ENCODE peak calls at places on chromosome 7, in seven cellular contexts. One of them, this sample, is unnamed.

GRCh38 chr7:116499168-116500070 is at the start of gene CAV2:
- DNase-seq in endodermal cell: peak; percentile 90
- DNase-seq in epithelial cell of esophagus: peak; percentile 94
- DNase-seq in iPS-NIHi11: peak; percentile 74
- DNase-seq in T-helper 2 cell treated with Interferon-gamma antibody and Interleukin-4, amounts not matched to agents 5 μg/mL and 100 μg/mL, for 36 hours: no peak
- DNase-seq in stimulated activated naive B cell treated with anti-CD40 and anti-IgM and Interleukin-4, amounts not matched to agents 10 μg/mL and 1 μg/mL and 100 μg/mL, for 72 hours: no peak
- DNase-seq in anterior cingulate cortex: no peak
- DNase-seq in this sample: peak; percentile 95

GRCh38 chr7:94908204-94909022 is 1.0 kb downstream of the PPP1R9A start:
- DNase-seq in endodermal cell: peak; percentile 88
- DNase-seq in anterior cingulate cortex: no peak
- DNase-seq in stimulated activated naive B cell treated with anti-CD40 and anti-IgM and Interleukin-4, amounts not matched to agents 10 μg/mL and 1 μg/mL and 100 μg/mL, for 72 hours: no peak
- DNase-seq in epithelial cell of esophagus: no peak
- DNase-seq in iPS-NIHi11: peak; percentile 64
- DNase-seq in T-helper 2 cell treated with Interferon-gamma antibody and Interleukin-4, amounts not matched to agents 5 μg/mL and 100 μg/mL, for 36 hours: no peak
- DNase-seq in this sample: no peak

GRCh38 chr7:31633894-31634494 is 53.0 kb upstream of the PPP1R17 start:
- DNase-seq in T-helper 2 cell treated with Interferon-gamma antibody and Interleukin-4, amounts not matched to agents 5 μg/mL and 100 μg/mL, for 36 hours: no peak
- DNase-seq in stimulated activated naive B cell treated with anti-CD40 and anti-IgM and Interleukin-4, amounts not matched to agents 10 μg/mL and 1 μg/mL and 100 μg/mL, for 72 hours: no peak
- DNase-seq in iPS-NIHi11: peak; percentile 75
- DNase-seq in endodermal cell: peak; percentile 88
- DNase-seq in epithelial cell of esophagus: peak; percentile 80
- DNase-seq in anterior cingulate cortex: peak; percentile 10
- DNase-seq in this sample: peak; percentile 15

GRCh38 chr7:156493942-156494341 is 146.6 kb upstream of the RNF32 start:
- DNase-seq in iPS-NIHi11: no peak
- DNase-seq in T-helper 2 cell treated with Interferon-gamma antibody and Interleukin-4, amounts not matched to agents 5 μg/mL and 100 μg/mL, for 36 hours: no peak
- DNase-seq in anterior cingulate cortex: no peak
- DNase-seq in stimulated activated naive B cell treated with anti-CD40 and anti-IgM and Interleukin-4, amounts not matched to agents 10 μg/mL and 1 μg/mL and 100 μg/mL, for 72 hours: no peak
- DNase-seq in epithelial cell of esophagus: peak; percentile 3
- DNase-seq in endodermal cell: no peak
- DNase-seq in this sample: no peak

GRCh38 chr7:2099036-2099957 is 133.4 kb downstream of the MAD1L1 start:
- DNase-seq in stimulated activated naive B cell treated with anti-CD40 and anti-IgM and Interleukin-4, amounts not matched to agents 10 μg/mL and 1 μg/mL and 100 μg/mL, for 72 hours: peak; percentile 67
- DNase-seq in T-helper 2 cell treated with Interferon-gamma antibody and Interleukin-4, amounts not matched to agents 5 μg/mL and 100 μg/mL, for 36 hours: no peak
- DNase-seq in endodermal cell: no peak
- DNase-seq in iPS-NIHi11: no peak
- DNase-seq in anterior cingulate cortex: no peak
- DNase-seq in epithelial cell of esophagus: no peak
- DNase-seq in this sample: no peak

GRCh38 chr7:34748244-34749039 is 90.4 kb downstream of the NPSR1 start:
- DNase-seq in iPS-NIHi11: peak; percentile 45
- DNase-seq in T-helper 2 cell treated with Interferon-gamma antibody and Interleukin-4, amounts not matched to agents 5 μg/mL and 100 μg/mL, for 36 hours: no peak
- DNase-seq in anterior cingulate cortex: no peak
- DNase-seq in endodermal cell: peak; percentile 74
- DNase-seq in epithelial cell of esophagus: peak; percentile 64
- DNase-seq in stimulated activated naive B cell treated with anti-CD40 and anti-IgM and Interleukin-4, amounts not matched to agents 10 μg/mL and 1 μg/mL and 100 μg/mL, for 72 hours: no peak
- DNase-seq in this sample: peak; percentile 26

GRCh38 chr7:66099232-66099550 is 15.5 kb upstream of the CRCP start:
- DNase-seq in epithelial cell of esophagus: no peak
- DNase-seq in stimulated activated naive B cell treated with anti-CD40 and anti-IgM and Interleukin-4, amounts not matched to agents 10 μg/mL and 1 μg/mL and 100 μg/mL, for 72 hours: no peak
- DNase-seq in T-helper 2 cell treated with Interferon-gamma antibody and Interleukin-4, amounts not matched to agents 5 μg/mL and 100 μg/mL, for 36 hours: no peak
- DNase-seq in anterior cingulate cortex: no peak
- DNase-seq in iPS-NIHi11: no peak
- DNase-seq in endodermal cell: no peak
- DNase-seq in this sample: no peak

GRCh38 chr7:69814421-69814962 is 216.2 kb downstream of the AUTS2 start:
- DNase-seq in endodermal cell: peak; percentile 55
- DNase-seq in anterior cingulate cortex: peak; percentile 79
- DNase-seq in T-helper 2 cell treated with Interferon-gamma antibody and Interleukin-4, amounts not matched to agents 5 μg/mL and 100 μg/mL, for 36 hours: no peak
- DNase-seq in epithelial cell of esophagus: no peak
- DNase-seq in iPS-NIHi11: no peak
- DNase-seq in stimulated activated naive B cell treated with anti-CD40 and anti-IgM and Interleukin-4, amounts not matched to agents 10 μg/mL and 1 μg/mL and 100 μg/mL, for 72 hours: no peak
- DNase-seq in this sample: no peak

GRCh38 chr7:127754457-127754856 is 102.5 kb downstream of the SND1 start:
- DNase-seq in iPS-NIHi11: no peak
- DNase-seq in stimulated activated naive B cell treated with anti-CD40 and anti-IgM and Interleukin-4, amounts not matched to agents 10 μg/mL and 1 μg/mL and 100 μg/mL, for 72 hours: no peak
- DNase-seq in anterior cingulate cortex: no peak
- DNase-seq in epithelial cell of esophagus: no peak
- DNase-seq in endodermal cell: no peak
- DNase-seq in T-helper 2 cell treated with Interferon-gamma antibody and Interleukin-4, amounts not matched to agents 5 μg/mL and 100 μg/mL, for 36 hours: no peak
- DNase-seq in this sample: no peak

GRCh38 chr7:35555934-35556333 is 139.0 kb downstream of the HERPUD2 start:
- DNase-seq in anterior cingulate cortex: no peak
- DNase-seq in iPS-NIHi11: no peak
- DNase-seq in stimulated activated naive B cell treated with anti-CD40 and anti-IgM and Interleukin-4, amounts not matched to agents 10 μg/mL and 1 μg/mL and 100 μg/mL, for 72 hours: no peak
- DNase-seq in T-helper 2 cell treated with Interferon-gamma antibody and Interleukin-4, amounts not matched to agents 5 μg/mL and 100 μg/mL, for 36 hours: no peak
- DNase-seq in endodermal cell: no peak
- DNase-seq in epithelial cell of esophagus: peak; percentile 95
- DNase-seq in this sample: peak; percentile 82